ENCODE peak calls at places on chromosomes 13 and 19, in five cellular contexts. Y is SK-N-SH, W is K562, D is GM12878, T is HepG2. G is an unnamed sample.
A peak's percentile ranks its signal among the peaks of the same experiment; 100 is the strongest.

GRCh38 chr13:114141261-114141996 is 9.0 kb upstream of the RASA3 start:
- DNase-seq in Y (no peak), W (no peak), D (no peak), T (no peak), G (no peak)

GRCh38 chr19:13764821-13765394 is 586 bp downstream of the MRI1 start:
- DNase-seq in Y (peak; percentile 74), W (peak; percentile 32), D (no peak), T (no peak), G (no peak)

GRCh38 chr19:46020819-46021125 is 2.1 kb downstream of the PGLYRP1 start:
- DNase-seq in Y (no peak), W (no peak), D (no peak), T (no peak), G (no peak)

GRCh38 chr13:99442273-99442895 is 58.9 kb upstream of the TM9SF2 start:
- DNase-seq in Y (peak; percentile 58), W (peak; percentile 32), D (no peak), T (peak; percentile 35), G (no peak)

GRCh38 chr13:36275190-36276002 is 22.2 kb downstream of the CCDC169 start:
- DNase-seq in Y (peak; percentile 39), W (no peak), D (no peak), T (peak; percentile 50), G (no peak)

GRCh38 chr13:45654633-45655349 is 39.3 kb upstream of the ERICH6B start:
- DNase-seq in Y (no peak), W (no peak), D (no peak), T (no peak), G (no peak)

GRCh38 chr19:30649934-30650614 is 277.9 kb downstream of the ZNF536 start:
- DNase-seq in Y (peak; percentile 70), W (peak; percentile 50), D (peak; percentile 24), T (peak; percentile 57), G (no peak)

GRCh38 chr19:46634045-46634655 is 1.9 kb downstream of the GNG8 start:
- DNase-seq in Y (peak; percentile 90), W (peak; percentile 98), D (no peak), T (no peak), G (peak; percentile 78)

GRCh38 chr19:54415208-54415900 is at the start of gene TTYH1:
- DNase-seq in Y (peak; percentile 88), W (peak; percentile 69), D (no peak), T (no peak), G (no peak)

GRCh38 chr19:16382775-16383543 is 58.3 kb downstream of the KLF2 start:
- DNase-seq in Y (peak; percentile 78), W (peak; percentile 79), D (no peak), T (peak; percentile 36), G (peak; percentile 52)

GRCh38 chr13:101795025-101795424 is 342.6 kb downstream of the ITGBL1 start:
- DNase-seq in Y (no peak), W (no peak), D (no peak), T (no peak), G (no peak)

GRCh38 chr19:1247747-1248453 is 483 bp upstream of the MIDN start:
- DNase-seq in Y (peak; percentile 60), W (peak; percentile 74), D (no peak), T (peak; percentile 46), G (peak; percentile 45)

GRCh38 chr13:50699874-50700663 is 143.4 kb downstream of the DLEU7 start:
- DNase-seq in Y (no peak), W (no peak), D (no peak), T (no peak), G (no peak)
- TF ChIP-seq REST in Y (no peak), W (no peak), D (no peak), T (no peak), G (no peak)

GRCh38 chr13:111219950-111220349 is 100.5 kb upstream of the TEX29 start:
- DNase-seq in Y (no peak), W (no peak), D (no peak), T (no peak), G (no peak)
- H3K27ac ChIP-seq in Y (no peak overlapping the region), W (no peak overlapping the region), D (no peak overlapping the region), T (no peak overlapping the region), G (no peak overlapping the region)

GRCh38 chr19:17933414-17934129 is 757 bp downstream of the CCDC124 start:
- DNase-seq in Y (no peak), W (peak; percentile 15), D (no peak), T (peak; percentile 33), G (no peak)

GRCh38 chr19:17936379-17936778 is 3.6 kb downstream of the CCDC124 start:
- DNase-seq in Y (no peak), W (no peak), D (no peak), T (no peak), G (no peak)

GRCh38 chr19:17929056-17929455 is 3.8 kb upstream of the CCDC124 start:
- DNase-seq in Y (no peak), W (no peak), D (peak; percentile 65), T (no peak), G (no peak)

GRCh38 chr19:17932485-17933338 is at the start of gene CCDC124:
- DNase-seq in Y (peak; percentile 95), W (peak; percentile 93), D (peak; percentile 78), T (peak; percentile 80), G (peak; percentile 94)

DNA sequence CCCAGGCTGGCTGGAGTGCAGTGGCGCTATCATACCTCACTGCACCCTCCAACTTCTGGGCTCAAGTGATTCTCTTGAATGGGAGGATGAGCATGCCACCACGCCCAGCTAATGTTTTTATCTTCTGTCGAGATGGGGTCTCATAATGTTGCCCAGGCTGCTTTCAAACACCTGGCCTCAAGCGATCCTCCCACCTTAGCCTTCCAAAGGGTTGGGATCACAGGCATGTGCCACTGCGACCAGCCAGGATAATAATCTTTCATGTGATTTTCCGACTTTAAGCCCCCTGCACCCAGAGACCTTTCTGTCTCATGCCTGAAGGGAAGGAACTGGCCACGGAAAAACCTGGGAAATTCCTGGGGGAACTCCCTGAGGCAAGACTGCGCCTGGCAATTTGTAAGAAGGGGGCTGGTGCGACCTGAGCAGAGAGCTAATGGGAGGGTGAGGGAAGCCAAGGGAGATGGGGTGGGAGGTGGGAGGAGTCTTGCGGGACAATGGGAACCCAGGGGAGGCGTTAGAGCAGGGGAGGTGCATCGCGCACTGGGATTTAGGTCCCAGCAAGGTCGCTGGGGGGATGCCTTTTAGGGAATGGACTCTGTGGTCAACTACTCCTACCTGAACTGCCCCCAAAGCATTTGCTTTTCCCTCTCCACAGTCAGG is 1.2 kb upstream of the CCDC124 start:
- DNase-seq in Y (no peak), W (peak; percentile 32), D (no peak), T (no peak), G (no peak)
- TF ChIP-seq GABPA in Y (no peak), W (no peak), D (no peak), T (no peak), G (no peak)

GRCh38 chr19:50510700-50511068 is 307 bp downstream of the JOSD2 start:
- DNase-seq in Y (no peak), W (no peak), D (no peak), T (no peak), G (no peak)
- TF ChIP-seq REST in Y (no peak), W (no peak), D (no peak), T (no peak), G (no peak)

G was measured in HL-60.